ENCODE peak calls at places on chromosomes 4 and X, in seven cellular contexts. One of them, this sample, is unnamed.

GRCh38 chr4:65552071-65552470 is 118.2 kb downstream of the EPHA5 start:
- DNase-seq in GM18507: no peak
- DNase-seq in NCI-H1436: no peak
- DNase-seq in H9: no peak
- DNase-seq in stimulated activated CD4-positive, alpha-beta T cell treated with anti-CD3 and anti-CD28 coated beads, TNF-alpha, amount 100 ng/mL, for 4 hours: no peak
- DNase-seq in posterior vena cava: no peak
- DNase-seq in ovary: no peak
- DNase-seq in this sample: peak

GRCh38 chr4:2320746-2321145 is 58.8 kb upstream of the MXD4 start:
- DNase-seq in GM18507: no peak
- DNase-seq in NCI-H1436: no peak
- DNase-seq in H9: no peak
- DNase-seq in stimulated activated CD4-positive, alpha-beta T cell treated with anti-CD3 and anti-CD28 coated beads, TNF-alpha, amount 100 ng/mL, for 4 hours: no peak
- DNase-seq in posterior vena cava: peak
- DNase-seq in ovary: no peak
- DNase-seq in this sample: no peak

GRCh38 chr4:152590179-152591031 is 54.5 kb upstream of the FBXW7 start:
- DNase-seq in GM18507: no peak
- DNase-seq in NCI-H1436: no peak
- DNase-seq in H9: no peak
- DNase-seq in stimulated activated CD4-positive, alpha-beta T cell treated with anti-CD3 and anti-CD28 coated beads, TNF-alpha, amount 100 ng/mL, for 4 hours: no peak
- DNase-seq in posterior vena cava: no peak
- DNase-seq in ovary: no peak
- DNase-seq in this sample: no peak

GRCh38 chr4:145891958-145892357 is 46.7 kb downstream of the ZNF827 start:
- DNase-seq in GM18507: no peak
- DNase-seq in NCI-H1436: no peak
- DNase-seq in H9: peak
- DNase-seq in stimulated activated CD4-positive, alpha-beta T cell treated with anti-CD3 and anti-CD28 coated beads, TNF-alpha, amount 100 ng/mL, for 4 hours: no peak
- DNase-seq in posterior vena cava: no peak
- DNase-seq in ovary: no peak
- DNase-seq in this sample: no peak

GRCh38 chr4:6152879-6153705 is 47.3 kb downstream of the JAKMIP1 start:
- DNase-seq in GM18507: no peak
- DNase-seq in NCI-H1436: no peak
- DNase-seq in H9: no peak
- DNase-seq in stimulated activated CD4-positive, alpha-beta T cell treated with anti-CD3 and anti-CD28 coated beads, TNF-alpha, amount 100 ng/mL, for 4 hours: no peak
- DNase-seq in posterior vena cava: peak
- DNase-seq in ovary: no peak
- DNase-seq in this sample: no peak

GRCh38 chr4:150033109-150033508 is 45.1 kb upstream of the DCLK2 start:
- DNase-seq in GM18507: no peak
- DNase-seq in NCI-H1436: no peak
- DNase-seq in H9: no peak
- DNase-seq in stimulated activated CD4-positive, alpha-beta T cell treated with anti-CD3 and anti-CD28 coated beads, TNF-alpha, amount 100 ng/mL, for 4 hours: no peak
- DNase-seq in posterior vena cava: no peak
- DNase-seq in ovary: no peak
- DNase-seq in this sample: no peak

GRCh38 chrX:148811236-148811635 is 310.8 kb downstream of the AFF2 start:
- DNase-seq in GM18507: no peak
- DNase-seq in NCI-H1436: no peak
- DNase-seq in H9: no peak
- DNase-seq in stimulated activated CD4-positive, alpha-beta T cell treated with anti-CD3 and anti-CD28 coated beads, TNF-alpha, amount 100 ng/mL, for 4 hours: no peak
- DNase-seq in posterior vena cava: no peak
- DNase-seq in ovary: no peak
- DNase-seq in this sample: no peak

GRCh38 chr4:70996014-70996353 is 2.5 kb downstream of the DCK start:
- DNase-seq in GM18507: no peak
- DNase-seq in NCI-H1436: no peak
- DNase-seq in H9: no peak
- DNase-seq in stimulated activated CD4-positive, alpha-beta T cell treated with anti-CD3 and anti-CD28 coated beads, TNF-alpha, amount 100 ng/mL, for 4 hours: no peak
- DNase-seq in posterior vena cava: no peak
- DNase-seq in ovary: no peak
- DNase-seq in this sample: no peak

GRCh38 chr4:139454111-139454600 is at the start of gene RAB33B:
- DNase-seq in GM18507: no peak
- DNase-seq in NCI-H1436: no peak
- DNase-seq in H9: no peak
- DNase-seq in stimulated activated CD4-positive, alpha-beta T cell treated with anti-CD3 and anti-CD28 coated beads, TNF-alpha, amount 100 ng/mL, for 4 hours: no peak
- DNase-seq in posterior vena cava: peak
- DNase-seq in ovary: no peak
- DNase-seq in this sample: peak

This sample was measured in neural progenitor cell.